ENCODE peak calls at places on chromosomes 5 and 9, in eight cellular contexts. S, R, Q, U, Z, A, H and P are unnamed samples.

GRCh38 chr5:31193591-31194457 is at the start of gene CDH6:
- ATAC-seq in S (peak), R (peak), Q (peak), U (peak), Z (peak), A (peak), H (no peak), P (no peak)

GRCh38 chr9:75391497-75391896 is 303.2 kb downstream of the OSTF1 start:
- ATAC-seq in S (no peak), R (peak), Q (no peak), U (no peak), Z (no peak), A (no peak), H (no peak), P (no peak)

GRCh38 chr5:109242518-109242917 is 167.3 kb downstream of the PJA2 start:
- ATAC-seq in S (no peak), R (no peak), Q (no peak), U (no peak), Z (no peak), A (no peak), H (no peak), P (peak)

GRCh38 chr5:14258840-14259239 is 115.7 kb downstream of the TRIO start:
- ATAC-seq in S (no peak), R (peak), Q (no peak), U (peak), Z (peak), A (no peak), H (no peak), P (no peak)

GRCh38 chr5:135236951-135237791 is 161.9 kb downstream of the MACROH2A1 start:
- ATAC-seq in S (no peak), R (peak), Q (no peak), U (peak), Z (peak), A (peak), H (no peak), P (no peak)

GRCh38 chr5:160260881-160261815 is 31.8 kb downstream of the FABP6 start:
- ATAC-seq in S (peak), R (peak), Q (no peak), U (peak), Z (peak), A (peak), H (no peak), P (no peak)

GRCh38 chr5:122192883-122193496 is 63.6 kb downstream of the ZNF474 start:
- ATAC-seq in S (peak), R (peak), Q (no peak), U (peak), Z (peak), A (peak), H (no peak), P (no peak)

GRCh38 chr9:6243746-6244145 is 28.1 kb downstream of the IL33 start:
- ATAC-seq in S (no peak), R (no peak), Q (no peak), U (no peak), Z (no peak), A (no peak), H (no peak), P (peak)

GRCh38 chr5:116231288-116231687 is 146.5 kb downstream of the COMMD10 start:
- ATAC-seq in S (no peak), R (no peak), Q (no peak), U (no peak), Z (no peak), A (no peak), H (no peak), P (no peak)

GRCh38 chr9:20303066-20303465 is 319.2 kb downstream of the MLLT3 start:
- ATAC-seq in S (no peak), R (no peak), Q (no peak), U (no peak), Z (no peak), A (no peak), H (no peak), P (no peak)

GRCh38 chr5:155530046-155530445 is 516.5 kb downstream of the KIF4B start:
- ATAC-seq in S (no peak), R (no peak), Q (no peak), U (no peak), Z (no peak), A (peak), H (no peak), P (no peak)

GRCh38 chr9:33921967-33922895 is 105.3 kb downstream of the UBE2R2 start:
- ATAC-seq in S (no peak), R (no peak), Q (peak), U (peak), Z (no peak), A (no peak), H (no peak), P (peak)

GRCh38 chr5:54529565-54529964 is 12.0 kb downstream of the SNX18 start:
- ATAC-seq in S (no peak), R (no peak), Q (no peak), U (peak), Z (peak), A (no peak), H (no peak), P (no peak)

GRCh38 chr5:145689235-145689634 is 145.9 kb downstream of the PRELID2 start:
- ATAC-seq in S (no peak), R (peak), Q (no peak), U (peak), Z (peak), A (peak), H (no peak), P (no peak)

GRCh38 chr9:96478829-96479371 is 28.9 kb downstream of the HABP4 start:
- ATAC-seq in S (no peak), R (no peak), Q (no peak), U (no peak), Z (no peak), A (no peak), H (no peak), P (peak)

GRCh38 chr5:87997662-87998061 is 271.0 kb downstream of the TMEM161B start:
- ATAC-seq in S (no peak), R (no peak), Q (no peak), U (no peak), Z (no peak), A (no peak), H (no peak), P (no peak)

GRCh38 chr9:111914749-111915424 is 18.3 kb downstream of the UGCG start:
- ATAC-seq in S (no peak), R (no peak), Q (no peak), U (no peak), Z (peak), A (no peak), H (peak), P (peak)

GRCh38 chr5:109511980-109512744 is 102.4 kb upstream of the PJA2 start:
- ATAC-seq in S (no peak), R (no peak), Q (no peak), U (no peak), Z (no peak), A (no peak), H (no peak), P (no peak)

GRCh38 chr9:127779136-127779981 is 893 bp upstream of the SH2D3C start:
- ATAC-seq in S (peak), R (peak), Q (peak), U (no peak), Z (peak), A (peak), H (peak), P (peak)

GRCh38 chr9:89484475-89485404 is 13.2 kb downstream of the SEMA4D start:
- ATAC-seq in S (no peak), R (peak), Q (peak), U (no peak), Z (peak), A (peak), H (no peak), P (peak)

GRCh38 chr5:118921946-118922345 is 66.4 kb downstream of the DTWD2 start:
- ATAC-seq in S (no peak), R (no peak), Q (no peak), U (no peak), Z (no peak), A (no peak), H (no peak), P (no peak)

GRCh38 chr9:33135086-33135958 is 31.8 kb downstream of the B4GALT1 start:
- ATAC-seq in S (no peak), R (no peak), Q (no peak), U (no peak), Z (peak), A (no peak), H (no peak), P (no peak)

GRCh38 chr9:79868532-79869189 is 296.9 kb downstream of the TLE4 start:
- ATAC-seq in S (no peak), R (peak), Q (no peak), U (peak), Z (peak), A (peak), H (no peak), P (no peak)

GRCh38 chr9:92004045-92004392 is 54.0 kb upstream of the ROR2 start:
- ATAC-seq in S (no peak), R (no peak), Q (no peak), U (no peak), Z (no peak), A (no peak), H (no peak), P (no peak)

GRCh38 chr5:166962470-166962869 is 1329.0 kb upstream of the WWC1 start:
- ATAC-seq in S (peak), R (peak), Q (no peak), U (no peak), Z (peak), A (no peak), H (no peak), P (no peak)

GRCh38 chr5:270340-270739 is 1.1 kb upstream of the PDCD6 start:
- ATAC-seq in S (no peak), R (no peak), Q (no peak), U (no peak), Z (no peak), A (no peak), H (no peak), P (no peak)

GRCh38 chr9:134533850-134534585 is 107.6 kb upstream of the COL5A1 start:
- ATAC-seq in S (no peak), R (no peak), Q (no peak), U (no peak), Z (no peak), A (no peak), H (no peak), P (no peak)

GRCh38 chr5:127619908-127620479 is 28.9 kb upstream of the CTXN3 start:
- ATAC-seq in S (no peak), R (no peak), Q (no peak), U (no peak), Z (no peak), A (no peak), H (no peak), P (peak)

GRCh38 chr5:129511291-129511690 is 51.2 kb downstream of the ADAMTS19 start:
- ATAC-seq in S (no peak), R (no peak), Q (no peak), U (no peak), Z (no peak), A (no peak), H (no peak), P (no peak)

GRCh38 chr5:62299600-62299999 is 6.4 kb upstream of the KIF2A start:
- ATAC-seq in S (no peak), R (no peak), Q (peak), U (no peak), Z (no peak), A (no peak), H (peak), P (peak)

GRCh38 chr9:93670208-93671029 is 94.0 kb downstream of the PHF2 start:
- ATAC-seq in S (no peak), R (no peak), Q (peak), U (no peak), Z (no peak), A (no peak), H (no peak), P (peak)

GRCh38 chr9:124799274-124800006 is 22.5 kb downstream of the OLFML2A start:
- ATAC-seq in S (no peak), R (no peak), Q (no peak), U (no peak), Z (no peak), A (peak), H (no peak), P (no peak)

GRCh38 chr5:75964008-75964407 is 119.2 kb upstream of the SV2C start:
- ATAC-seq in S (no peak), R (no peak), Q (no peak), U (no peak), Z (no peak), A (no peak), H (no peak), P (no peak)

GRCh38 chr5:132012385-132013005 is 1.0 kb upstream of the ACSL6 start:
- ATAC-seq in S (no peak), R (peak), Q (peak), U (no peak), Z (peak), A (no peak), H (no peak), P (no peak)